ENCODE peak calls at places on chromosome 19, in seven cellular contexts. C is globus pallidus; X is hepatic stellate cell; F is breast epithelium; K is activated CD4-positive, alpha-beta T cell treated with anti-CD3 and anti-CD28 coated beads, Interleukin-2, amount 50 U/mL, for 4 hours; G is stimulated activated CD4-positive, alpha-beta T cell treated with anti-CD3 and anti-CD28 coated beads, Interleukin-4, amount 100 ng/mL, for 4 hours; Q is uterus. W is an unnamed sample.

GRCh38 chr19:47032171-47032811 is 12.7 kb downstream of the NPAS1 start:
- DNase-seq in G (peak), C (no peak), F (no peak), Q (no peak), X (peak), K (peak), W (peak)

GRCh38 chr19:33226550-33227241 is 1.0 kb upstream of the SLC7A10 start:
- DNase-seq in Q (no peak), X (no peak), G (no peak), F (no peak), C (no peak), K (no peak), W (peak)

GRCh38 chr19:4555657-4556561 is 3.6 kb downstream of the SEMA6B start:
- DNase-seq in C (no peak), G (no peak), Q (no peak), F (no peak), K (no peak), X (no peak), W (peak)

GRCh38 chr19:44850641-44851109 is 4.6 kb downstream of the NECTIN2 start:
- DNase-seq in Q (peak), F (no peak), C (no peak), X (no peak), K (no peak), G (no peak), W (no peak)

GRCh38 chr19:8460516-8461298 is 15.9 kb downstream of the HNRNPM start:
- DNase-seq in Q (no peak), K (no peak), X (no peak), F (no peak), G (no peak), C (no peak), W (no peak)

GRCh38 chr19:32719611-32720059 is at the start of gene TDRD12:
- DNase-seq in K (no peak), F (no peak), G (no peak), C (no peak), Q (no peak), X (no peak), W (no peak)

GRCh38 chr19:1070931-1071791 is 4.2 kb downstream of the ARHGAP45 start:
- DNase-seq in Q (no peak), C (no peak), F (no peak), G (no peak), K (no peak), X (peak), W (no peak)

GRCh38 chr19:14175351-14175792 is 30.6 kb downstream of the ADGRL1 start:
- DNase-seq in C (no peak), X (no peak), Q (no peak), G (peak), F (no peak), K (no peak), W (no peak)

GRCh38 chr19:12052571-12053169 is at the start of gene ZNF878:
- DNase-seq in X (peak), F (peak), C (peak), K (peak), G (peak), Q (peak), W (peak)

GRCh38 chr19:13849991-13850909 is 26.7 kb upstream of the NANOS3 start:
- DNase-seq in G (peak), C (peak), X (peak), K (no peak), Q (peak), F (peak), W (no peak)

GRCh38 chr19:45404557-45405434 is at the start of gene PPP1R13L:
- DNase-seq in Q (peak), K (peak), C (no peak), X (no peak), G (peak), F (peak), W (peak)

GRCh38 chr19:41311613-41312012 is 1.6 kb downstream of the CCDC97 start:
- DNase-seq in K (no peak), G (no peak), Q (no peak), F (no peak), C (no peak), X (no peak), W (no peak)

GRCh38 chr19:1355258-1355973 is 28.3 kb upstream of the NDUFS7 start:
- DNase-seq in C (peak), G (no peak), K (no peak), Q (no peak), F (no peak), X (peak), W (no peak)